ENCODE peak calls at places on chromosomes 4 and X, in seven cellular contexts. One of them, this sample, is unnamed.

GRCh38 chr4:74649193-74649592 is 145.1 kb downstream of the BTC start:
- DNase-seq in astrocyte of the spinal cord: no peak
- DNase-seq in LHCN-M2: no peak
- DNase-seq in nephron progenitor cell: no peak
- DNase-seq in cardiac fibroblast: no peak
- DNase-seq in fibroblast of pulmonary artery: no peak
- DNase-seq in memory B cell: no peak
- DNase-seq in this sample: no peak

GRCh38 chr4:26466871-26467270 is 23.4 kb downstream of the CCKAR start:
- DNase-seq in LHCN-M2: no peak
- DNase-seq in fibroblast of pulmonary artery: no peak
- DNase-seq in memory B cell: no peak
- DNase-seq in astrocyte of the spinal cord: no peak
- DNase-seq in nephron progenitor cell: no peak
- DNase-seq in cardiac fibroblast: no peak
- DNase-seq in this sample: no peak

GRCh38 chr4:48470570-48470969 is 12.6 kb upstream of the SLC10A4 start:
- DNase-seq in memory B cell: no peak
- DNase-seq in astrocyte of the spinal cord: no peak
- DNase-seq in cardiac fibroblast: no peak
- DNase-seq in LHCN-M2: peak
- DNase-seq in nephron progenitor cell: no peak
- DNase-seq in fibroblast of pulmonary artery: no peak
- DNase-seq in this sample: no peak

GRCh38 chrX:150361070-150361776 is 1.9 kb upstream of the MAMLD1 start:
- DNase-seq in LHCN-M2: peak
- DNase-seq in fibroblast of pulmonary artery: peak
- DNase-seq in astrocyte of the spinal cord: no peak
- DNase-seq in nephron progenitor cell: peak
- DNase-seq in cardiac fibroblast: no peak
- DNase-seq in memory B cell: peak
- DNase-seq in this sample: peak

GRCh38 chr4:38650133-38650532 is 13.9 kb upstream of the KLF3 start:
- DNase-seq in LHCN-M2: no peak
- DNase-seq in cardiac fibroblast: no peak
- DNase-seq in fibroblast of pulmonary artery: no peak
- DNase-seq in memory B cell: no peak
- DNase-seq in nephron progenitor cell: no peak
- DNase-seq in astrocyte of the spinal cord: no peak
- DNase-seq in this sample: no peak

GRCh38 chr4:113604955-113605354 is 156.6 kb downstream of the CAMK2D start:
- DNase-seq in cardiac fibroblast: peak
- DNase-seq in nephron progenitor cell: no peak
- DNase-seq in memory B cell: no peak
- DNase-seq in LHCN-M2: peak
- DNase-seq in fibroblast of pulmonary artery: peak
- DNase-seq in astrocyte of the spinal cord: no peak
- DNase-seq in this sample: no peak

GRCh38 chr4:70603856-70604255 is 11.8 kb downstream of the AMBN start:
- DNase-seq in nephron progenitor cell: no peak
- DNase-seq in astrocyte of the spinal cord: no peak
- DNase-seq in cardiac fibroblast: peak
- DNase-seq in fibroblast of pulmonary artery: peak
- DNase-seq in memory B cell: no peak
- DNase-seq in LHCN-M2: peak
- DNase-seq in this sample: no peak

GRCh38 chr4:71460368-71460767 is 121.5 kb downstream of the SLC4A4 start:
- DNase-seq in cardiac fibroblast: no peak
- DNase-seq in astrocyte of the spinal cord: peak
- DNase-seq in nephron progenitor cell: no peak
- DNase-seq in fibroblast of pulmonary artery: no peak
- DNase-seq in memory B cell: no peak
- DNase-seq in LHCN-M2: no peak
- DNase-seq in this sample: no peak

GRCh38 chr4:150415213-150415612 is 166.7 kb upstream of the MAB21L2 start:
- DNase-seq in astrocyte of the spinal cord: no peak
- DNase-seq in memory B cell: no peak
- DNase-seq in fibroblast of pulmonary artery: no peak
- DNase-seq in cardiac fibroblast: no peak
- DNase-seq in nephron progenitor cell: no peak
- DNase-seq in LHCN-M2: no peak
- DNase-seq in this sample: no peak

GRCh38 chr4:172390341-172390740 is 577.1 kb downstream of the GALNTL6 start:
- DNase-seq in nephron progenitor cell: no peak
- DNase-seq in LHCN-M2: peak
- DNase-seq in memory B cell: no peak
- DNase-seq in cardiac fibroblast: no peak
- DNase-seq in astrocyte of the spinal cord: no peak
- DNase-seq in fibroblast of pulmonary artery: no peak
- DNase-seq in this sample: no peak

GRCh38 chr4:181877329-181877848 is 365.8 kb upstream of the TENM3 start:
- DNase-seq in cardiac fibroblast: peak
- DNase-seq in astrocyte of the spinal cord: peak
- DNase-seq in fibroblast of pulmonary artery: no peak
- DNase-seq in nephron progenitor cell: no peak
- DNase-seq in LHCN-M2: peak
- DNase-seq in memory B cell: no peak
- DNase-seq in this sample: no peak

GRCh38 chr4:105509291-105509690 is 35.4 kb upstream of the PPA2 start:
- DNase-seq in LHCN-M2: no peak
- DNase-seq in astrocyte of the spinal cord: no peak
- DNase-seq in cardiac fibroblast: no peak
- DNase-seq in memory B cell: no peak
- DNase-seq in nephron progenitor cell: no peak
- DNase-seq in fibroblast of pulmonary artery: no peak
- DNase-seq in this sample: no peak

GRCh38 chr4:5774416-5775056 is 63.5 kb downstream of the EVC start:
- DNase-seq in memory B cell: no peak
- DNase-seq in LHCN-M2: no peak
- DNase-seq in astrocyte of the spinal cord: no peak
- DNase-seq in fibroblast of pulmonary artery: no peak
- DNase-seq in nephron progenitor cell: no peak
- DNase-seq in cardiac fibroblast: no peak
- DNase-seq in this sample: no peak

GRCh38 chrX:110346681-110347080 is 12.0 kb upstream of the RTL9 start:
- DNase-seq in nephron progenitor cell: peak
- DNase-seq in cardiac fibroblast: peak
- DNase-seq in memory B cell: no peak
- DNase-seq in astrocyte of the spinal cord: no peak
- DNase-seq in LHCN-M2: peak
- DNase-seq in fibroblast of pulmonary artery: peak
- DNase-seq in this sample: peak

GRCh38 chrX:49673394-49673793 is 22.4 kb downstream of the PAGE1 start:
- DNase-seq in memory B cell: no peak
- DNase-seq in nephron progenitor cell: no peak
- DNase-seq in LHCN-M2: no peak
- DNase-seq in astrocyte of the spinal cord: no peak
- DNase-seq in fibroblast of pulmonary artery: no peak
- DNase-seq in cardiac fibroblast: no peak
- DNase-seq in this sample: no peak

GRCh38 chr4:184787766-184788503 is 37.8 kb downstream of the ACSL1 start:
- DNase-seq in fibroblast of pulmonary artery: peak
- DNase-seq in cardiac fibroblast: peak
- DNase-seq in LHCN-M2: no peak
- DNase-seq in memory B cell: no peak
- DNase-seq in astrocyte of the spinal cord: no peak
- DNase-seq in nephron progenitor cell: no peak
- DNase-seq in this sample: no peak